ENCODE peak calls at places on chromosomes 12 and 14, in four cellular contexts. K is SK-N-SH, N is K562, Z is GM12878. G is an unnamed sample.

GRCh38 chr14:32809255-32809654 is 129.4 kb upstream of the NPAS3 start:
- DNase-seq in K (no peak), N (no peak), Z (no peak), G (no peak)

GRCh38 chr12:26971963-26972362 is 33.7 kb downstream of the FGFR1OP2 start:
- DNase-seq in K (no peak), N (no peak), Z (peak), G (no peak)

GRCh38 chr14:68884031-68885030 is 91.5 kb upstream of the ZFP36L1 start:
- DNase-seq in K (no peak), N (no peak), Z (no peak), G (peak)

GRCh38 chr14:92651793-92652382 is 96.5 kb downstream of the LGMN start:
- DNase-seq in K (no peak), N (no peak), Z (no peak), G (no peak)

GRCh38 chr14:71206766-71207371 is 299.6 kb downstream of the PCNX1 start:
- DNase-seq in K (peak), N (no peak), Z (no peak), G (peak)

GRCh38 chr14:57182760-57183503 is 85.8 kb downstream of the EXOC5 start:
- DNase-seq in K (peak), N (no peak), Z (no peak), G (peak)

GRCh38 chr14:51020024-51020710 is 74.7 kb downstream of the TRIM9 start:
- DNase-seq in K (peak), N (no peak), Z (no peak), G (no peak)

GRCh38 chr12:115096673-115097349 is 412.8 kb upstream of the TBX3 start:
- DNase-seq in K (peak), N (no peak), Z (no peak), G (peak)

GRCh38 chr14:106530423-106531107 is 1004.2 kb downstream of the TMEM121 start:
- DNase-seq in K (no peak), N (peak), Z (peak), G (no peak)

GRCh38 chr12:77001181-77001758 is 64.1 kb downstream of the E2F7 start:
- DNase-seq in K (no peak), N (no peak), Z (no peak), G (no peak)

GRCh38 chr14:105179191-105179590 is 1.9 kb downstream of the NUDT14 start:
- DNase-seq in K (no peak), N (no peak), Z (no peak), G (no peak)

GRCh38 chr12:11732760-11733159 is 83.3 kb downstream of the ETV6 start:
- DNase-seq in K (no peak), N (no peak), Z (no peak), G (no peak)

GRCh38 chr12:82479511-82479910 is 121.2 kb downstream of the METTL25 start:
- DNase-seq in K (no peak), N (no peak), Z (no peak), G (peak)

GRCh38 chr12:1691123-1692007 is 495 bp downstream of the ADIPOR2 start:
- DNase-seq in K (no peak), N (no peak), Z (no peak), G (no peak)

GRCh38 chr12:62123721-62124203 is 136.4 kb upstream of the USP15 start:
- DNase-seq in K (peak), N (peak), Z (no peak), G (peak)

GRCh38 chr14:21300892-21301291 is 21.0 kb downstream of the RPGRIP1 start:
- DNase-seq in K (peak), N (peak), Z (no peak), G (no peak)

GRCh38 chr14:79011920-79012204 is 841.7 kb downstream of the NRXN3 start:
- DNase-seq in K (no peak), N (no peak), Z (no peak), G (no peak)

GRCh38 chr14:79016828-79017505 is 846.8 kb downstream of the NRXN3 start:
- DNase-seq in K (no peak), N (no peak), Z (no peak), G (peak)

GRCh38 chr14:79009286-79009685 is 839.1 kb downstream of the NRXN3 start:
- DNase-seq in K (no peak), N (no peak), Z (no peak), G (no peak)

DNA sequence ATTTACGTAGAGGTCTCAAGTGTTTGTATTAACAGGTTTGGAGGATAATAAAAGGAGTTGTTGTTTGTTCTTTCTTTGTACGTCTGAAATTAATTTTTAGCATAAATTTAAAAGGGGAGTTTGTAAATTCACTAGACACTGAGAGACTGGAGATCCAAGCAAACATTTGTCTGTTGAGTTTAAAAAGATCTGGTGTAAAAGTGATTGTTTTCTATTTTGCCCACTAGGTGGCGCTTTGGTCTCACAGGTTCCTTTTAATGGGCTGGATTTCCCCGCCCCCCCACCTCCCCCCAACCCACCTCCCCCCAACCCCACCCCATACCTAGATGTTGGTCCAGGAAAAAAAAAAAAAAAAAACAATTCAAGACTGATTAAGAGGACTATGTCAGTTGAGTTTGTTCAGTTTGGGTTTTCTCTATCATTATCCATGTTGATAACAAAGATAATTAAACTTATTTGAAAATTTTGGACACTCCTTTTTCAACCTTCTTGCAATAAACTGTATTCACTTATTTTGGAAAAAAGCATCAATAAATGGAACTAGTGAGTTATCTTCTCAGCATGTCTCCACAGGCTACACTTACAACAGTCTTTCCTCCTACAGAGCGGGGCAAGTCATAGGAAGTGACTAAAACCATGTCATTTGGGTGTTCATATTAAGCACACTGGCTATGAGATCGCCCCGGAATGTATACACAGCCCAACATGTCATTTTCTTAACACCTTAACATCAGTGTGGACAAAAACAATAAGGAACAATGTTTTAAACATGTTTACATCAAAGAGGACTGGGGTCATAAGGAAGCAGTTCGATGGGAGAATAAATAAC is 841.1 kb downstream of the NRXN3 start:
- DNase-seq in K (peak), N (peak), Z (no peak), G (peak)
- H3K9ac ChIP-seq in K (no peak), N (no peak), Z (no peak), G (peak)

GRCh38 chr12:109961612-109962011 is 34.6 kb downstream of the GIT2 start:
- DNase-seq in K (no peak), N (no peak), Z (no peak), G (no peak)

GRCh38 chr12:109959411-109960093 is 36.6 kb downstream of the GIT2 start:
- DNase-seq in K (no peak), N (no peak), Z (no peak), G (no peak)

GRCh38 chr12:109962388-109962787 is 33.8 kb downstream of the GIT2 start:
- DNase-seq in K (no peak), N (no peak), Z (no peak), G (no peak)

GRCh38 chr12:109963330-109963729 is 32.8 kb downstream of the GIT2 start:
- DNase-seq in K (no peak), N (no peak), Z (no peak), G (no peak)

DNA sequence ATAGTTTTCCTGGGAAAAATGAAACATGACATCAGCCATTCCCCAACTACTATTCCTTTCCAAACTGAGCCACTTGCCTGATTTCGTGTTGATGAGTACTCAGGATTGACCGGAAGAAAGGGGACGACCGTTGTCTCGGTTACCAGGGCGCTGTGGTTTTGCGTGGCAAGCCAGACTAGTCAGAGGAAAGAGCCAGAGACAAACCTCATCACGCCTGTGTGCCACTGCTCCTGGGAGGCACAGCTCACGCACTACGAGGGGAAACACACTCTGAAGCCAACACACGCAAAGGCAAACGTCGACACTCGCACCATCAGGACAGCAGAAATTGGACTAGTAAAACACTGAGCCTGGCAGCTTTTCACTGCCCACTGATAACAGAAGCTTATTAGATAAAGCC is 35.0 kb downstream of the GIT2 start:
- DNase-seq in K (no peak), N (no peak), Z (no peak), G (no peak)
- TF ChIP-seq RCOR1 in K (no peak), N (no peak), Z (no peak), G (no peak)

GRCh38 chr14:81452341-81452740 is 52.2 kb upstream of the STON2 start:
- DNase-seq in K (no peak), N (no peak), Z (no peak), G (no peak)

GRCh38 chr14:81452766-81453165 is 52.6 kb upstream of the STON2 start:
- DNase-seq in K (peak), N (no peak), Z (no peak), G (no peak)

GRCh38 chr14:81454572-81455218 is 54.6 kb upstream of the STON2 start:
- DNase-seq in K (no peak), N (no peak), Z (no peak), G (no peak)

GRCh38 chr14:81455344-81455743 is 55.2 kb upstream of the STON2 start:
- DNase-seq in K (no peak), N (no peak), Z (no peak), G (no peak)

GRCh38 chr14:81453166-81453766 is 53.1 kb upstream of the STON2 start:
- DNase-seq in K (peak), N (peak), Z (no peak), G (peak)
- H3K9ac ChIP-seq in K (no peak), N (no peak), Z (no peak), G (no peak)

DNA sequence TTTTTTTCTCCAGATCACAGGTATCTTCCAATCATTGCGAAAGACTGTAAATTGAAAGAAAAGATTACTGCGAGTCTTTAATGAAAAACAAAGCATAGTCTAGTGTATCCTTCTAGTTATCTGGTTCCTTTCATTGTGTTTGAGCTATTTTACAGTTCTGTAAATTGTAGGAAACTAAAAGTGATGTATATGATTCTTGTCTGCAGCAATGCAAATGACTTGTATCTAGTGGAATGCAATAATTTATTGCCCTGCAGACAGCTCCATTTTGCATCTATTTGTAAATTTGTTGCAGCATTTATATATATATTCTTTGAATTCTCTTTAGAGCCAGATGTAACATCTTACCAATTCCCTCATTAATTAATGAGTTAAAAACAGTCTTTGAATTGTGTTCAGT is 218.1 kb downstream of the AEBP2 start:
- DNase-seq in K (no peak), N (no peak), Z (no peak), G (peak)
- TF ChIP-seq RCOR1 in K (no peak), N (no peak), Z (no peak), G (no peak)

DNA sequence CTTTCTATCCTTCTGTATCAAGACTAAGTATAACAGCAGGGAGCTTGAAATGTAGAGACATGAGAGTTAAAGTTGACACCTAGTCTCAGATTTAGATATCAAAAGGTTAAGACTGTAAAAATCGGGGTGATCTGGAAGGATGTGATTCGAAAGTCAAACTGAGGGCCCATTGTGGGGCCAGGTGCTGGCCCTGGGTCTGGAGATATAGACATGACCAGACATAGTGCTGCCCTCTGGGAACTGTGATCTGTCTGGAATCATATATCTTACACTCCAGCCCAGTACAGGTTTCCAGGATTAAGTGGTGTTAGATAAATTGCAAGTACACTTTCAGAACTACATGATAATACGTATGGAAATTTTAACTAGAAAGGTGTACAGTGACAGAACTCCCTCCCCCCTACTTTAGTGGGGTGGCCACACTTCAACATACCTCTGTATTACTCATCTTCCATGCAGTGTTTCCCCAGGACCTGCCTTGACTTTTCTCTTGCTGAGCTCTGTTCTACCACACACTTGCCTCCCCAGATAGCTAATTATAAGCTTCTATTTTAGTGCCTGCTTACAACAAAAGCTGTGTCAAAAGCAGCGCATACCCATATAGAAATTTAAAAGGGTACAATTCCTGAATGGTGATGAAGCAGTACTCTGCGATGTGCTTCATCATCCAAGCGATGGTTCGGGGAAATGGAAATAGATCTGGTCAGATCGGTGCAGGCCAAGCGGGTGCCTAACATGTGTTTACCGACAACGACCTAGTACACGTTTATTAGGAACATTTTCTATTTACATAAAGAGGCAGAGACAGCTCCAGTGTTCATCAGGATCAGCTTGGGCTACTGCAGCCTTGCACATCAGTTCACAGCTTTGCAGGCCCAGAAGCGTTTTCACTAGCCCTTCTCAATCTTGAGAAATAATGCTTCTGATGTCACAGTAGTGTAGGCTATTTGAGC is 68.7 kb downstream of the ARF6 start:
- DNase-seq in K (no peak), N (no peak), Z (no peak), G (peak)
- H3K9ac ChIP-seq in K (no peak), N (no peak), Z (peak), G (no peak)

GRCh38 chr12:20490213-20490612 is 121.9 kb downstream of the PDE3A start:
- DNase-seq in K (no peak), N (no peak), Z (no peak), G (peak)
- TF ChIP-seq RCOR1 in K (no peak), N (no peak), Z (no peak), G (no peak)

DNA sequence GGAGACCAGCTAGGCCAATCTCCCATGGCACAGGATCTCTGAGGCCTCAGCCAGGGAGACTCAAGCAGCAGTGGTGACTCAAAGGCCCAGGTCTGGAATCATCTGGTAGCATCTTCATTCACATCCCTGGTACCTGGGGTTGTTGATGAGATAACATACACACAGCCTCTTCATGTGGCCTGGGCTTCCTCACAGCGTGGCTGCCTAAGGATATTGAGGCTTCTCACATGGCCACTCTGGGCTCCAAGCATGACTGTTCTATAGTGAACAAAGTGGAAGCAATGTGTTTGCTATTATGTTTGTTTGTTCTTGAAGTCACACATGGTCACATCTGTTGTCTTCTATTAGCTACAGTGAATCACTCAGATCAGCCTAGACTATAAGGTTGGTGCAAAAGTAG is 584.1 kb downstream of the VRK1 start:
- DNase-seq in K (no peak), N (no peak), Z (no peak), G (no peak)
- H3K9ac ChIP-seq in K (no peak), N (no peak), Z (no peak), G (no peak)

DNA sequence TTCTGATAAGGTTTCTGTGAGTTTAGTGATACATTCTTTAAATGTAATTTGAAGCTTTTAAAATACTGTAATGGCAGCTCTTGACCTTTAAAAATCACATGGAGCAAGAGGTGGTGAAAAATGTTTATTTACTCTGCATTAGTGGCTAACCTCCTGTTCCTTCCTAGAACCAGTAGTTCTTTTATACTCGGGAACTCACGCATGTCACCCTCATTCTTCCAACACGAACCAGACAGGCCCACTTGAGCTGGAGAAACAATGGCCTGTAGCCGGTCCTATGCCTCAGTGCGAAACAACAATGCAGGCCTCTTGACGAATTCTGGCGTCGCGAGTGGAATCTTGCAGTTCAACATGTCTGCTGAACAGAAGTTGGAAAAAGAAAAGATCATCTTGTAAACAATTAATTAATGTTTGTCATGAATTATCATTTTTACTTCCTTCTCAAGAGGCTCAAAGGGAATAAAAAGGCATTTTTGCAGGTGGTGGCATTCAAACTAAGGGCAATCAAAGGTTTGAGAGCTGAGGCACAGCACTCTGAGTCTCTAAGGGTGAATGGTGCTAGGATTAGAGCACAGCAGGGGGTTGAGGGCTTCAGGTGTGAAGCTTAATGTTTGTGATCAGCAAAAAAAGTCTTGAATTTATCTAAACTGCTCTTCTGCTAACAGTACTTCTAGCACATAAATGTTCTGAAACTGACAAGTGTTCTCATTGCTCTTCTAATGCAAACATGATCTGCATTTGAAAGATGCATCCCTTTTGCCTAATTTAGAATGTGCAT is 51.3 kb downstream of the MBIP start:
- DNase-seq in K (no peak), N (no peak), Z (no peak), G (no peak)
- TF ChIP-seq RCOR1 in K (no peak), N (no peak), Z (no peak), G (no peak)